ENCODE peak calls at places on chromosomes 12 and 14, in four cellular contexts. J is K562, F is H1, T is IMR-90. Y is an unnamed sample.
A peak's percentile ranks its signal among the peaks of the same experiment; 100 is the strongest.

GRCh38 chr12:69059465-69060457 is 126.8 kb upstream of the CPM start:
- DNase-seq in F (no peak), J (no peak), T (peak; percentile 96), Y (no peak)

GRCh38 chr12:75935544-75936242 is 95.9 kb downstream of the PHLDA1 start:
- DNase-seq in J (no peak), F (no peak), T (no peak), Y (no peak)

GRCh38 chr12:110135806-110136205 is 11.6 kb downstream of the IFT81 start:
- DNase-seq in J (no peak), T (peak; percentile 44), F (no peak), Y (no peak)

GRCh38 chr14:103126873-103127304 is 3.6 kb downstream of the TNFAIP2 start:
- DNase-seq in J (no peak), T (no peak), F (no peak), Y (no peak)

GRCh38 chr12:124379938-124380754 is 85.3 kb downstream of the RFLNA start:
- DNase-seq in T (peak; percentile 89), J (no peak), F (no peak), Y (no peak)

GRCh38 chr14:49992901-49993335 is 100.0 kb downstream of the ARF6 start:
- DNase-seq in T (peak; percentile 91), J (no peak), F (no peak), Y (peak; percentile 87)

GRCh38 chr14:27672047-27672446 is 1074.2 kb upstream of the NOVA1 start:
- DNase-seq in T (no peak), J (no peak), F (no peak), Y (no peak)

GRCh38 chr14:53093206-53093605 is 59.9 kb downstream of the DDHD1 start:
- DNase-seq in J (no peak), T (peak; percentile 64), F (no peak), Y (no peak)

GRCh38 chr12:62808166-62808879 is 126.6 kb downstream of the PPM1H start:
- DNase-seq in F (no peak), T (no peak), J (no peak), Y (no peak)

GRCh38 chr12:6056406-6057211 is 67.9 kb downstream of the VWF start:
- DNase-seq in F (peak; percentile 33), T (no peak), J (peak; percentile 13), Y (no peak)

GRCh38 chr14:87260460-87260859 is 732.5 kb downstream of the GALC start:
- DNase-seq in J (no peak), T (no peak), F (no peak), Y (no peak)

GRCh38 chr14:90336985-90337384 is 5.2 kb upstream of the NRDE2 start:
- DNase-seq in T (no peak), F (no peak), J (no peak), Y (no peak)

GRCh38 chr12:89432396-89432795 is 80.1 kb upstream of the DUSP6 start:
- DNase-seq in F (no peak), T (no peak), J (no peak), Y (no peak)

GRCh38 chr12:68461645-68462044 is 129.5 kb upstream of the MDM1 start:
- DNase-seq in T (no peak), F (no peak), J (no peak), Y (no peak)

GRCh38 chr14:25116607-25117006 is 66.7 kb upstream of the STXBP6 start:
- DNase-seq in J (no peak), F (no peak), T (no peak), Y (no peak)

GRCh38 chr14:25108959-25109358 is 59.0 kb upstream of the STXBP6 start:
- DNase-seq in F (no peak), J (no peak), T (no peak), Y (no peak)

GRCh38 chr14:25113394-25113793 is 63.4 kb upstream of the STXBP6 start:
- DNase-seq in F (no peak), J (no peak), T (no peak), Y (no peak)

GRCh38 chr14:25110101-25110500 is 60.2 kb upstream of the STXBP6 start:
- DNase-seq in T (no peak), F (no peak), J (no peak), Y (no peak)

DNA sequence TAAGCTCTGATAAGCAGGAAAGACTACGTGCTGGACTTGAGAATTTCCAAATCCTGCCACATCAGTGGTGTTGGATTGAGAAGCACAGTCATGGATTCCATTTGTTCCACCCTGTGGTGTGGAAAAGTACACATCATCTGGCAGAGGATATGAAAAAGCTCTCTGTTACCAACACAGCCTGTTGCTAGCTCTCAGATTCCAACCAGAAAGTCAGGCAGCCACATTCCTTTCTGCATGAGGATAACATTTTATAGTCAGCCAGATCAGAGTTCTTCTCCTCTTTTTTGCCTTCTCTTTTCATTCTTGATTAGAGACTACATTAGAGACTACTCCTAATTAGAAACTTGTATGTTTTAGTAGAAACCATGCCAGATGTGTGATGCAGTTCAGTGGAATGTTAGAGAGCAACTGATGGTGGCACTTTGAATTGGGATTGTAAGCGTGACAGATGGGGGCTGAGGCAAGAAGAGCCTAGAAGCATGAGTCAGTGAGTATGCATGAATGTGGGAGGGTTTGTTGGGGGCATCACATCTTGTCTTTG is 61.2 kb upstream of the STXBP6 start:
- DNase-seq in F (no peak), T (peak; percentile 98), J (no peak), Y (no peak)
- TF ChIP-seq CHD1 in F (no peak), T (no peak), J (no peak), Y (no peak)

DNA sequence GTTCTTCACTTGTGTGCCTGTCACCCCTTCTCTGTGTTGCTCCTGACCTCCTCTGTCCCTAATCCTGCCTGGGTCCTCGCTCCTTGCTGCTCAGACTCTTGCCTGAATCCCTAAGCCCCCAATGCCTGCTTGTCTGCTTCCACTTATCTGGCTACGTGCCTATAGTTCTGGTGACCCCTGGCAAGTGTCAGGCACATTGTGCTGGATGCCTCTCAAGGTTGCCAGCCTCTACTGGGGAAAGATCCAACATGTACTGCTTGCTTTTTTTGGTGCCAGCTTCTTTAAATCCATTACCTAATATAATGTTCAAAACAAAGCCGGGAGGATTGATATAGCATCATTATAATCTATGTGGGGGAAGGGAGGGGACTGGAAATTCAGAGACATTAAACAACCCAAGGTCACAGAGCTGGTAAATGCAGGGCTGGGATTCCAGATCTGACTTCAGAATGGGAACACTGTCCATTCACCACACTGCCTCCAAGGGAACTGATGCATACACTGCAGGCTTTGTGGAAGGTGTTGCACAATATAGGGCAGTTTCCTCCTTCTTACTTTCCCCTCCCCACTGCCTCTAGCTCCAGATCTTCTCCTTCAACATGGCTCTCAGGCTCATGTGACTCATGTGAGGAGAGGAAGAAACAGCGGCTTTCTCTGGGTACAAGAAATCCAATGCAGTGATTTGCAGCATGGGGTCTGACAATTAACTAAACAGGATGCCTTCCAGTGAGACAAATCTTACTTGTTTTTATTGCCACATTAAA is 447.8 kb upstream of the CCDC196 start:
- DNase-seq in J (no peak), T (peak; percentile 0), F (no peak), Y (no peak)
- TF ChIP-seq CEBPB in J (peak; percentile 65), T (peak; percentile 64), F (peak; percentile 93), Y (no peak)

DNA sequence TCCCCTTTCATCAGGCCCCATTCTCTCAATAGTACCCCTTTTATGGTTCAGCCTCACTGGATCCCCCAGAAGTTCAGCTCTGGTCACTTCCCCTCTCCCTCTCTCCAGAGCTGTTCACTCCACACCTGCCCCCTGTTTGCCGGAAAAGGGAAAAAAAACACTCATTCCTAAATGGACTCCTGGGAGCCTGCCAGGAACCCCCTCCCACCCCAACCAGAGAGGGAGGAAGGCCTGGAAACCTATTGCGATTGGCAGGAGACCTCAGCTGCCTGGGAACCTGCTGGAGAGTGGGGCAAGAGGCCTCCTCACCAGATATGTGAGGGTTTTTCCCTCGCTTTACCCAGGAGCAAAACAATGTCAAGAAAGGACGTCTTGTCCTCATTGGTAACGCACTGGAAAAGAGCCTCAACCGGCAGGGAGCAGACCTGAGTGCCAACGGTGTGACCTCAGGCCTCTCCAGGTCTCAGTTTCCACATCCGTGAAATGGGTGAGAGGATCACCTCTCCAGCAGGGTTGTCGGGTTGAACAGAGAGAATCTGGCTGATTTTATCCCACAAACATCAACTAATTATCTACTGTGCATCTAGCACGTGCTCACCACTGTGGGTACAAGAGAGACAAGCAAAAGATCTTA is 4.6 kb downstream of the DTX1 start:
- DNase-seq in F (no peak), T (no peak), J (no peak), Y (no peak)
- TF ChIP-seq CHD1 in F (no peak), T (no peak), J (no peak), Y (no peak)

GRCh38 chr14:69666698-69667211 is 55.4 kb downstream of the SUSD6 start:
- DNase-seq in T (peak; percentile 69), F (no peak), J (peak; percentile 23), Y (no peak)
- TF ChIP-seq CEBPB in T (no peak), F (no peak), J (no peak), Y (no peak)

GRCh38 chr14:78967111-78967809 is 797.1 kb downstream of the NRXN3 start:
- DNase-seq in F (no peak), J (no peak), T (peak; percentile 85), Y (no peak)
- TF ChIP-seq CHD1 in F (no peak), J (no peak), T (no peak), Y (no peak)

GRCh38 chr12:19970116-19970515 is 398.2 kb upstream of the PDE3A start:
- DNase-seq in T (peak; percentile 61), F (no peak), J (no peak), Y (no peak)
- TF ChIP-seq CEBPB in T (no peak), F (no peak), J (no peak), Y (no peak)

DNA sequence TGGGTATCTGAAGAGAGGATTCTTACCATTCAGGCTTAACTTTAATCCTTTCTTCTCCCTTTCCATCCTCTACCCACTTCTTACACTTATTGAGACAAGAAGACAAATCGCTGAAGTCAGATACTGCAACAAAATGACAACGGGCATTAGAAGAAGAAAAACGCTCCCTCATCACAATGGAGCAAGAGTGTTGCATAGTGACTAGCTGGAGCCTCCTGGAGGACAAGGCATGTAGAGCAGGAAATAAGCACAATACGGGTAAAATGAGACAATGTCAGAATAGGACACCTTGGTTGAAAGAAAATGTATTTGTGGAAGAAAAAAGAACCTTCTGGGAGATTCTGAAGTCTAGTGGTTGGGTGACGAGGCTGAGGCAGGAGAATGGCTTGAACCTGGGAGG is 501.0 kb downstream of the RERGL start:
- DNase-seq in T (no peak), F (peak; percentile 2), J (no peak), Y (no peak)
- TF ChIP-seq CHD1 in T (no peak), F (no peak), J (no peak), Y (no peak)

Y was measured in GM12878.